ENCODE peak calls at places on chromosomes 2 and 18, in nine cellular contexts. S is CD14-positive monocyte; K is small intestine; C is CD4-positive, alpha-beta memory T cell; H is glutamatergic neuron; M is CD4-positive, alpha-beta T cell; I is NCI-H345; Z is GM03348; W is stimulated activated CD8-positive, alpha-beta memory T cell treated with anti-CD3 and anti-CD28 coated beads, Interleukin-4, amount 100 ng/mL, for 1 hour. G is an unnamed sample.

GRCh38 chr2:46136953-46137352 is 160.3 kb upstream of the EPAS1 start:
- DNase-seq in I (no peak), Z (no peak), H (no peak), M (no peak), C (no peak), S (no peak), W (no peak), K (no peak), G (no peak)

GRCh38 chr2:109692013-109692738 is 78.0 kb downstream of the SOWAHC start:
- DNase-seq in K (no peak), C (no peak), I (no peak), H (no peak), Z (no peak), W (no peak), M (no peak), S (no peak), G (no peak)

GRCh38 chr18:34121157-34121807 is 103.4 kb downstream of the NOL4 start:
- DNase-seq in M (no peak), Z (peak), C (no peak), H (no peak), K (peak), I (no peak), S (no peak), W (no peak), G (no peak)

GRCh38 chr18:54269924-54270844 is 867 bp downstream of the POLI start:
- DNase-seq in K (peak), H (no peak), W (no peak), M (no peak), Z (peak), I (peak), S (peak), C (peak), G (peak)

GRCh38 chr2:48855142-48855541 is 99.6 kb upstream of the LHCGR start:
- DNase-seq in H (no peak), I (no peak), C (no peak), S (no peak), W (no peak), Z (no peak), M (no peak), K (no peak), G (no peak)

GRCh38 chr2:19378939-19379338 is 20.5 kb upstream of the OSR1 start:
- DNase-seq in W (no peak), M (no peak), K (no peak), H (no peak), S (no peak), I (no peak), Z (no peak), C (no peak), G (no peak)

GRCh38 chr18:23442958-23443357 is 10.1 kb upstream of the RIOK3 start:
- DNase-seq in H (no peak), I (no peak), W (no peak), Z (no peak), S (no peak), M (no peak), K (peak), C (no peak), G (no peak)

GRCh38 chr2:98454073-98454472 is 9.4 kb downstream of the INPP4A start:
- DNase-seq in M (no peak), K (no peak), I (no peak), W (no peak), Z (peak), C (no peak), H (no peak), S (no peak), G (no peak)

GRCh38 chr2:205827809-205828208 is 145.5 kb downstream of the NRP2 start:
- DNase-seq in H (no peak), I (no peak), Z (no peak), W (no peak), C (no peak), K (no peak), M (no peak), S (no peak), G (no peak)

GRCh38 chr2:217897091-217897715 is 105.6 kb downstream of the TNS1 start:
- DNase-seq in C (no peak), Z (no peak), K (no peak), S (no peak), W (no peak), I (no peak), H (no peak), M (no peak), G (no peak)